ENCODE peak calls at places on chromosomes 16 and 17, in eight cellular contexts. One of them, this sample, is unnamed.

GRCh38 chr16:89300311-89300975 is 82.9 kb downstream of the ZNF778 start:
- DNase-seq in left lung: peak; percentile 73
- DNase-seq in psoas muscle: peak; percentile 60
- DNase-seq in WTC11: no peak
- DNase-seq in choroid plexus epithelial cell: peak; percentile 76
- DNase-seq in testis: peak; percentile 74
- DNase-seq in B cell: no peak
- DNase-seq in cardiac fibroblast: peak; percentile 88
- DNase-seq in this sample: no peak

GRCh38 chr16:3902731-3903130 is 22.2 kb upstream of the CREBBP start:
- DNase-seq in left lung: no peak
- DNase-seq in psoas muscle: no peak
- DNase-seq in WTC11: no peak
- DNase-seq in choroid plexus epithelial cell: peak; percentile 9
- DNase-seq in testis: no peak
- DNase-seq in B cell: no peak
- DNase-seq in cardiac fibroblast: no peak
- DNase-seq in this sample: no peak

GRCh38 chr16:69176033-69176780 is 10.8 kb upstream of the SNTB2 start:
- DNase-seq in left lung: no peak
- DNase-seq in psoas muscle: no peak
- DNase-seq in WTC11: no peak
- DNase-seq in choroid plexus epithelial cell: peak; percentile 63
- DNase-seq in testis: no peak
- DNase-seq in B cell: no peak
- DNase-seq in cardiac fibroblast: peak; percentile 74
- DNase-seq in this sample: no peak

GRCh38 chr16:56931253-56931768 is 631 bp upstream of the HERPUD1 start:
- DNase-seq in left lung: no peak
- DNase-seq in psoas muscle: no peak
- DNase-seq in WTC11: no peak
- DNase-seq in choroid plexus epithelial cell: no peak
- DNase-seq in testis: no peak
- DNase-seq in B cell: peak; percentile 95
- DNase-seq in cardiac fibroblast: no peak
- DNase-seq in this sample: no peak

GRCh38 chr17:14579716-14580115 is 278.8 kb downstream of the HS3ST3B1 start:
- DNase-seq in left lung: no peak
- DNase-seq in psoas muscle: no peak
- DNase-seq in WTC11: no peak
- DNase-seq in choroid plexus epithelial cell: no peak
- DNase-seq in testis: no peak
- DNase-seq in B cell: no peak
- DNase-seq in cardiac fibroblast: no peak
- DNase-seq in this sample: no peak

GRCh38 chr17:28484296-28484695 is 10.9 kb downstream of the SLC13A2 start:
- DNase-seq in left lung: no peak
- DNase-seq in psoas muscle: no peak
- DNase-seq in WTC11: no peak
- DNase-seq in choroid plexus epithelial cell: no peak
- DNase-seq in testis: no peak
- DNase-seq in B cell: no peak
- DNase-seq in cardiac fibroblast: no peak
- DNase-seq in this sample: no peak

GRCh38 chr16:2842340-2843000 is 12.4 kb downstream of the ZG16B start:
- DNase-seq in left lung: peak; percentile 82
- DNase-seq in psoas muscle: peak; percentile 72
- DNase-seq in WTC11: peak; percentile 87
- DNase-seq in choroid plexus epithelial cell: peak; percentile 61
- DNase-seq in testis: peak; percentile 85
- DNase-seq in B cell: no peak
- DNase-seq in cardiac fibroblast: peak; percentile 42
- DNase-seq in this sample: peak; percentile 74

GRCh38 chr17:31916496-31917064 is 15.1 kb upstream of the UTP6 start:
- DNase-seq in left lung: no peak
- DNase-seq in psoas muscle: no peak
- DNase-seq in WTC11: no peak
- DNase-seq in choroid plexus epithelial cell: no peak
- DNase-seq in testis: no peak
- DNase-seq in B cell: no peak
- DNase-seq in cardiac fibroblast: no peak
- DNase-seq in this sample: no peak

GRCh38 chr17:45261577-45262515 is at the start of gene SPATA32:
- DNase-seq in left lung: peak; percentile 95
- DNase-seq in psoas muscle: peak; percentile 63
- DNase-seq in WTC11: peak; percentile 73
- DNase-seq in choroid plexus epithelial cell: peak; percentile 45
- DNase-seq in testis: peak; percentile 75
- DNase-seq in B cell: peak; percentile 69
- DNase-seq in cardiac fibroblast: peak; percentile 31
- DNase-seq in this sample: peak; percentile 42

GRCh38 chr17:4509402-4509801 is 10.7 kb downstream of the SPNS2 start:
- DNase-seq in left lung: no peak
- DNase-seq in psoas muscle: no peak
- DNase-seq in WTC11: no peak
- DNase-seq in choroid plexus epithelial cell: peak; percentile 58
- DNase-seq in testis: no peak
- DNase-seq in B cell: no peak
- DNase-seq in cardiac fibroblast: no peak
- DNase-seq in this sample: no peak

GRCh38 chr16:72201387-72201786 is 29.4 kb upstream of the PMFBP1 start:
- DNase-seq in left lung: no peak
- DNase-seq in psoas muscle: no peak
- DNase-seq in WTC11: no peak
- DNase-seq in choroid plexus epithelial cell: no peak
- DNase-seq in testis: no peak
- DNase-seq in B cell: no peak
- DNase-seq in cardiac fibroblast: no peak
- DNase-seq in this sample: no peak

GRCh38 chr17:12415031-12415430 is 250.7 kb upstream of the MYOCD start:
- DNase-seq in left lung: no peak
- DNase-seq in psoas muscle: no peak
- DNase-seq in WTC11: no peak
- DNase-seq in choroid plexus epithelial cell: peak; percentile 65
- DNase-seq in testis: no peak
- DNase-seq in B cell: no peak
- DNase-seq in cardiac fibroblast: peak; percentile 14
- DNase-seq in this sample: no peak

GRCh38 chr16:14301150-14302030 is 230.3 kb downstream of the MRTFB start:
- DNase-seq in left lung: no peak
- DNase-seq in psoas muscle: peak; percentile 44
- DNase-seq in WTC11: peak; percentile 50
- DNase-seq in choroid plexus epithelial cell: peak; percentile 11
- DNase-seq in testis: no peak
- DNase-seq in B cell: no peak
- DNase-seq in cardiac fibroblast: no peak
- DNase-seq in this sample: no peak

GRCh38 chr16:11114366-11115164 is 141.4 kb downstream of the SOCS1 start:
- DNase-seq in left lung: no peak
- DNase-seq in psoas muscle: no peak
- DNase-seq in WTC11: no peak
- DNase-seq in choroid plexus epithelial cell: peak; percentile 44
- DNase-seq in testis: no peak
- DNase-seq in B cell: no peak
- DNase-seq in cardiac fibroblast: no peak
- DNase-seq in this sample: no peak

GRCh38 chr16:68384293-68385255 is 63.7 kb downstream of the SMPD3 start:
- DNase-seq in left lung: peak; percentile 18
- DNase-seq in psoas muscle: no peak
- DNase-seq in WTC11: no peak
- DNase-seq in choroid plexus epithelial cell: no peak
- DNase-seq in testis: no peak
- DNase-seq in B cell: no peak
- DNase-seq in cardiac fibroblast: no peak
- DNase-seq in this sample: no peak

GRCh38 chr17:46742539-46743270 is 75.8 kb downstream of the WNT3 start:
- DNase-seq in left lung: no peak
- DNase-seq in psoas muscle: no peak
- DNase-seq in WTC11: no peak
- DNase-seq in choroid plexus epithelial cell: peak; percentile 91
- DNase-seq in testis: no peak
- DNase-seq in B cell: no peak
- DNase-seq in cardiac fibroblast: peak; percentile 83
- DNase-seq in this sample: no peak

GRCh38 chr16:50011707-50012106 is 13.3 kb upstream of the CNEP1R1 start:
- DNase-seq in left lung: no peak
- DNase-seq in psoas muscle: no peak
- DNase-seq in WTC11: no peak
- DNase-seq in choroid plexus epithelial cell: peak; percentile 38
- DNase-seq in testis: no peak
- DNase-seq in B cell: no peak
- DNase-seq in cardiac fibroblast: peak; percentile 26
- DNase-seq in this sample: no peak

GRCh38 chr16:89922477-89922883 is 662 bp upstream of the TUBB3 start:
- DNase-seq in left lung: peak; percentile 88
- DNase-seq in psoas muscle: peak; percentile 85
- DNase-seq in WTC11: peak; percentile 63
- DNase-seq in choroid plexus epithelial cell: peak; percentile 94
- DNase-seq in testis: peak; percentile 81
- DNase-seq in B cell: no peak
- DNase-seq in cardiac fibroblast: peak; percentile 93
- DNase-seq in this sample: no peak

GRCh38 chr17:38560503-38561318 is 45.0 kb downstream of the SRCIN1 start:
- DNase-seq in left lung: no peak
- DNase-seq in psoas muscle: no peak
- DNase-seq in WTC11: no peak
- DNase-seq in choroid plexus epithelial cell: peak; percentile 58
- DNase-seq in testis: no peak
- DNase-seq in B cell: no peak
- DNase-seq in cardiac fibroblast: peak; percentile 53
- DNase-seq in this sample: no peak

GRCh38 chr17:38562215-38562569 is 43.6 kb downstream of the SRCIN1 start:
- DNase-seq in left lung: no peak
- DNase-seq in psoas muscle: no peak
- DNase-seq in WTC11: no peak
- DNase-seq in choroid plexus epithelial cell: no peak
- DNase-seq in testis: no peak
- DNase-seq in B cell: no peak
- DNase-seq in cardiac fibroblast: no peak
- DNase-seq in this sample: no peak

GRCh38 chr17:38559880-38560230 is 45.9 kb downstream of the SRCIN1 start:
- DNase-seq in left lung: no peak
- DNase-seq in psoas muscle: no peak
- DNase-seq in WTC11: no peak
- DNase-seq in choroid plexus epithelial cell: no peak
- DNase-seq in testis: no peak
- DNase-seq in B cell: no peak
- DNase-seq in cardiac fibroblast: no peak
- DNase-seq in this sample: no peak

GRCh38 chr17:38562903-38563302 is 42.8 kb downstream of the SRCIN1 start:
- DNase-seq in left lung: no peak
- DNase-seq in psoas muscle: no peak
- DNase-seq in WTC11: peak; percentile 64
- DNase-seq in choroid plexus epithelial cell: no peak
- DNase-seq in testis: no peak
- DNase-seq in B cell: no peak
- DNase-seq in cardiac fibroblast: no peak
- DNase-seq in this sample: no peak

GRCh38 chr17:38561416-38562214 is 44.1 kb downstream of the SRCIN1 start:
- DNase-seq in left lung: no peak
- DNase-seq in psoas muscle: no peak
- DNase-seq in WTC11: peak; percentile 62
- DNase-seq in choroid plexus epithelial cell: no peak
- DNase-seq in testis: no peak
- DNase-seq in B cell: no peak
- DNase-seq in cardiac fibroblast: no peak
- DNase-seq in this sample: no peak
- TF ChIP-seq CTCF in left lung: no peak
- TF ChIP-seq CTCF in psoas muscle: no peak
- TF ChIP-seq CTCF in WTC11: peak; percentile 29
- TF ChIP-seq CTCF in choroid plexus epithelial cell: no peak
- TF ChIP-seq CTCF in testis: no peak
- TF ChIP-seq CTCF in B cell: no peak
- TF ChIP-seq CTCF in cardiac fibroblast: no peak
- TF ChIP-seq CTCF in this sample: no peak

GRCh38 chr17:43779145-43780125 is 658 bp upstream of the DUSP3 start:
- DNase-seq in left lung: no peak
- DNase-seq in psoas muscle: no peak
- DNase-seq in WTC11: peak; percentile 49
- DNase-seq in choroid plexus epithelial cell: no peak
- DNase-seq in testis: no peak
- DNase-seq in B cell: no peak
- DNase-seq in cardiac fibroblast: no peak
- DNase-seq in this sample: no peak
- TF ChIP-seq CTCF in left lung: no peak
- TF ChIP-seq CTCF in psoas muscle: no peak
- TF ChIP-seq CTCF in WTC11: no peak
- TF ChIP-seq CTCF in choroid plexus epithelial cell: peak; percentile 43
- TF ChIP-seq CTCF in testis: no peak
- TF ChIP-seq CTCF in B cell: no peak
- TF ChIP-seq CTCF in cardiac fibroblast: peak; percentile 15
- TF ChIP-seq CTCF in this sample: no peak

DNA sequence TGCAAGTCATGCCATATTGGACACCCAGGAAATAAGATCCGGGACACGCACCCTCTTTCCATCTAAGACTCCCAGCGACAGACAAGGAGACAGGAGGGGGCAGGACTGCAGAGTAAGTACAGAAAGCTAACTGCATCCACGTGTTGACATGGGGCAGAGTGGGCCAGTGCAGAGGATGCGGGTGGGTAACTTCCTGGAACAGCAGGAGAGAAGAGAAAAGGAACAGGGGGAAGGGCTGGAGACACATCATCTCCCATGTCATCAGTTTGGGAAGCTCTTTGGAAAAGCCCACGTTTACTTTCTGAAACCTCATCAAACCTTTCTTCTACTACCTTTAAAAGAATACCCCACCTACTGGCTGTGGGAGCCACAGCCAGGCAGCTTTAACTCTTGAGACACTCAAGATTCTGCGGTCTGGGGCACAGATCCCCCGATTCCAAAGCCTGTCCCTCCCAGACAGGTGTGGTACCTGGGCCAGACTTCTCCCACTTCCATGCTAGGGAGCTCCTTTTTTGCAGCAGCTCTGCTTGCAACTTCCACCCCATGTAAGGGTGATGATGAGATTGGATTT is 273.5 kb upstream of the RPL38 start:
- DNase-seq in left lung: no peak
- DNase-seq in psoas muscle: no peak
- DNase-seq in WTC11: no peak
- DNase-seq in choroid plexus epithelial cell: no peak
- DNase-seq in testis: no peak
- DNase-seq in B cell: no peak
- DNase-seq in cardiac fibroblast: no peak
- DNase-seq in this sample: no peak
- TF ChIP-seq CTCF in left lung: no peak
- TF ChIP-seq CTCF in psoas muscle: no peak
- TF ChIP-seq CTCF in WTC11: no peak
- TF ChIP-seq CTCF in choroid plexus epithelial cell: no peak
- TF ChIP-seq CTCF in testis: no peak
- TF ChIP-seq CTCF in B cell: no peak
- TF ChIP-seq CTCF in cardiac fibroblast: no peak
- TF ChIP-seq CTCF in this sample: no peak

DNA sequence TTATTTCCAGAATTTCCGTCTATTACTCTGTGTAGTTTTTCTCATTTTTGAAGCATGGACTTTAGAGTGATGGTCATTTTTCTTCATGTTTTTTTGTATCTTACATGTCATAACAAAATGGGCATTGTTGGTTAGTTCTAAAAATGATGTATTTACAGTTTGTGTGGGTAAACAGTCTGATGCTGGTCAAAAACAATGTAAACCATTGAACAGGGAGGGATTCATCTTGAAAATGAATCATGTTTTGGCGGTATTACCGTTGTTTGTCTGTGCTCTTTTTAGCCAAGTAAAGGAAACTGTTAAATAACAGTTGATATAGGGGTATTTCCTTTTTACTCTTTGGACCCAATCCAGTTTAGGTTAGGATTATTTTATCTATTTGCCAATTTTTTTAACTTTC is 315.8 kb downstream of the BCAS3 start:
- DNase-seq in left lung: no peak
- DNase-seq in psoas muscle: no peak
- DNase-seq in WTC11: no peak
- DNase-seq in choroid plexus epithelial cell: no peak
- DNase-seq in testis: no peak
- DNase-seq in B cell: no peak
- DNase-seq in cardiac fibroblast: no peak
- DNase-seq in this sample: no peak
- TF ChIP-seq CTCF in left lung: no peak
- TF ChIP-seq CTCF in psoas muscle: no peak
- TF ChIP-seq CTCF in WTC11: no peak
- TF ChIP-seq CTCF in choroid plexus epithelial cell: no peak
- TF ChIP-seq CTCF in testis: no peak
- TF ChIP-seq CTCF in B cell: no peak
- TF ChIP-seq CTCF in cardiac fibroblast: no peak
- TF ChIP-seq CTCF in this sample: no peak

This sample was measured in natural killer cell.